ENCODE peak calls at places on chromosomes 4 and X, in five cellular contexts. W, Q, K, A and T are unnamed samples.

GRCh38 chr4:118797558-118798142 is 38.3 kb downstream of the SEC24D start:
- DNase-seq in W (peak), Q (peak), K (no peak), A (no peak), T (peak)

GRCh38 chrX:140034916-140035315 is 69.6 kb upstream of the CXorf66 start:
- DNase-seq in W (no peak), Q (no peak), K (peak), A (no peak), T (no peak)

GRCh38 chrX:23699636-23700194 is 32.4 kb downstream of the PRDX4 start:
- DNase-seq in W (no peak), Q (peak), K (peak), A (no peak), T (no peak)

GRCh38 chr4:182560358-182560757 is 317.2 kb downstream of the TENM3 start:
- DNase-seq in W (peak), Q (peak), K (peak), A (peak), T (peak)

GRCh38 chr4:57280481-57280880 is 170.3 kb upstream of the IGFBP7 start:
- DNase-seq in W (no peak), Q (no peak), K (no peak), A (no peak), T (no peak)

GRCh38 chrX:20217279-20217678 is 49.4 kb downstream of the RPS6KA3 start:
- DNase-seq in W (peak), Q (peak), K (no peak), A (no peak), T (peak)

GRCh38 chrX:16920116-16920515 is 26.3 kb upstream of the REPS2 start:
- DNase-seq in W (no peak), Q (no peak), K (no peak), A (no peak), T (peak)

GRCh38 chrX:45986971-45987370 is 558.2 kb downstream of the ZNF674 start:
- DNase-seq in W (no peak), Q (no peak), K (no peak), A (no peak), T (no peak)

GRCh38 chr4:132001542-132001941 is 1147.6 kb upstream of the PCDH10 start:
- DNase-seq in W (peak), Q (peak), K (no peak), A (no peak), T (no peak)

GRCh38 chr4:82500106-82500738 is 61.6 kb downstream of the TMEM150C start:
- DNase-seq in W (peak), Q (peak), K (no peak), A (no peak), T (no peak)

GRCh38 chr4:78987683-78988082 is 48.4 kb upstream of the PAQR3 start:
- DNase-seq in W (no peak), Q (no peak), K (no peak), A (no peak), T (no peak)

GRCh38 chrX:83077606-83078005 is 430.5 kb upstream of the POU3F4 start:
- DNase-seq in W (no peak), Q (no peak), K (no peak), A (no peak), T (no peak)

GRCh38 chr4:153222790-153223417 is 18.7 kb downstream of the TRIM2 start:
- DNase-seq in W (peak), Q (peak), K (peak), A (no peak), T (peak)

GRCh38 chrX:103002576-103002975 is 61.4 kb downstream of the BEX1 start:
- DNase-seq in W (no peak), Q (no peak), K (no peak), A (no peak), T (no peak)

GRCh38 chr4:121696140-121696640 is 590 bp downstream of the ANXA5 start:
- DNase-seq in W (peak), Q (peak), K (peak), A (no peak), T (peak)

GRCh38 chr4:150230556-150230955 is 152.3 kb downstream of the DCLK2 start:
- DNase-seq in W (no peak), Q (no peak), K (no peak), A (no peak), T (peak)

GRCh38 chrX:123525131-123525725 is 207.6 kb downstream of the THOC2 start:
- DNase-seq in W (no peak), Q (no peak), K (no peak), A (no peak), T (no peak)

GRCh38 chr4:98838977-98839618 is 89.8 kb downstream of the EIF4E start:
- DNase-seq in W (peak), Q (peak), K (no peak), A (no peak), T (peak)

GRCh38 chr4:122909683-122910082 is 12.7 kb downstream of the NUDT6 start:
- DNase-seq in W (peak), Q (no peak), K (no peak), A (no peak), T (no peak)

GRCh38 chr4:27350161-27350560 is 489.5 kb downstream of the STIM2 start:
- DNase-seq in W (peak), Q (no peak), K (no peak), A (no peak), T (peak)

GRCh38 chrX:132716006-132716405 is 227.2 kb upstream of the MBNL3 start:
- DNase-seq in W (peak), Q (no peak), K (peak), A (no peak), T (peak)

GRCh38 chr4:38759077-38759789 is 23.6 kb downstream of the TLR10 start:
- DNase-seq in W (peak), Q (peak), K (peak), A (peak), T (peak)

GRCh38 chrX:2463973-2464676 is 36.7 kb downstream of the DHRSX start:
- DNase-seq in W (no peak), Q (no peak), K (peak), A (no peak), T (no peak)

GRCh38 chrX:39133971-39134370 is 332.7 kb downstream of the MID1IP1 start:
- DNase-seq in W (no peak), Q (no peak), K (no peak), A (no peak), T (no peak)

GRCh38 chr4:139014391-139015268 is 951 bp upstream of the NOCT start:
- DNase-seq in W (peak), Q (peak), K (no peak), A (no peak), T (peak)

GRCh38 chr4:173538148-173538902 is 8.3 kb upstream of the HAND2 start:
- DNase-seq in W (peak), Q (no peak), K (peak), A (peak), T (no peak)
- H3K4me3 ChIP-seq in W (peak), Q (no peak), K (peak), A (no peak), T (no peak)

DNA sequence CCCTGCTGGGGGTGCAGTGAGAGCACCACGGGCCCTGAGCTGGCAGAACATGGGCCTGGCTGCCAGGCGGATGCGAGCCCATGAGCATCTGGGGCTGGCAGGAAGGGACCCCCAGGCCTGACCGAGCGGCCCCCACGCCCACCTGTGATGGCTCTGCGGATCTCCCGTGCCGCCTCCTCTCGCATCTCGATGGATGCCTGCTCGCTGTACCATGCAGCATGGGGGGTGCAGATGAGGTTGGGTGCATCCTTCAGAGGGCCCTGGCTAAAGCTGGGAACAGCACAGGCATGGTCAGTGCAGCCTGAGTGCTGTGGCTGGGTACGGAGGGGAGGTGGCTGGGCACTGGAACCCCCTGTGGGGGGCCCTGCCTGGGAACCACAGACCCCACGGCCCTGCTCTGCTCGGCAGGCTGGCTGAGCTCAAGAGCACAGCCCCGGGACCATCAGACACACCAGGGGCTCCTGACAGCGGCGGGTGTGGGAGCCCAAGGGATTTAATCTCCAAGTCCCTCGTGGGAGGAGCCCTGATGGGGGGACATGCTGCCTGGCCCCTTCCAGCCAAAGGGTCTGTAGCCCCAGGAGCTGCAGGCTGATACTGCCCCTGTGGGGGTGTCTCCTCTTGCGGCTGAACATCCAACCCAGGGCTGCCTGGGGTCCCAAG is 35.5 kb downstream of the CTBP1 start:
- DNase-seq in W (no peak), Q (no peak), K (no peak), A (no peak), T (no peak)
- H2AFZ ChIP-seq in W (no peak), Q (no peak), K (no peak), A (no peak), T (no peak)

DNA sequence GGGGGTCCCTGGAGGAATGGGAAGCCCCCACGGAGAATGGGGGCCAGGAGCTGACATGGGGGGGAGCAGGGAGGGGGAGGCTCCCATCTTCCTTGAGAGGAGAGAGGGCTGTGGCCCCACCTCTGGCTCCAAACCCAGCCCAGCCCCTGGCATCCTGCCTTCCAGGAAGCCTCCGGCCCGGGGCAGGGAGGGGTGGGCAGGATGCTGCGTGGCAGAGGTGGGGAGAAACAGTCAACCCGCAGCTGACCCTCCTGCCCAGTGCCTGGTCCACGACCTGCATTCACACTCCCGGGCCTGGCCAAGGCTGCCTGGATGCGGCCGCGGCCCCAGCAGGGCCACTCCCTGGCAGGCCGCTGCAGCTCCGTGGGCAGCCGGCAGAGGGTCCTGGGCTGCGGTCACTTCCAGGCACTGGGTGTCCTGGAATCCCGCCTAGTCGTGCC is 39.0 kb downstream of the CPLX1 start:
- DNase-seq in W (no peak), Q (no peak), K (no peak), A (no peak), T (peak)
- H3K4me3 ChIP-seq in W (no peak), Q (no peak), K (no peak), A (no peak), T (no peak)

GRCh38 chr4:94412019-94413017 is 39.4 kb upstream of the PDLIM5 start:
- DNase-seq in W (peak), Q (peak), K (no peak), A (no peak), T (peak)

GRCh38 chr4:94414907-94415306 is 36.8 kb upstream of the PDLIM5 start:
- DNase-seq in W (no peak), Q (no peak), K (no peak), A (no peak), T (no peak)

GRCh38 chr4:94411296-94411695 is 40.4 kb upstream of the PDLIM5 start:
- DNase-seq in W (no peak), Q (no peak), K (no peak), A (no peak), T (no peak)

GRCh38 chr4:94415448-94415847 is 36.3 kb upstream of the PDLIM5 start:
- DNase-seq in W (no peak), Q (no peak), K (no peak), A (no peak), T (no peak)

DNA sequence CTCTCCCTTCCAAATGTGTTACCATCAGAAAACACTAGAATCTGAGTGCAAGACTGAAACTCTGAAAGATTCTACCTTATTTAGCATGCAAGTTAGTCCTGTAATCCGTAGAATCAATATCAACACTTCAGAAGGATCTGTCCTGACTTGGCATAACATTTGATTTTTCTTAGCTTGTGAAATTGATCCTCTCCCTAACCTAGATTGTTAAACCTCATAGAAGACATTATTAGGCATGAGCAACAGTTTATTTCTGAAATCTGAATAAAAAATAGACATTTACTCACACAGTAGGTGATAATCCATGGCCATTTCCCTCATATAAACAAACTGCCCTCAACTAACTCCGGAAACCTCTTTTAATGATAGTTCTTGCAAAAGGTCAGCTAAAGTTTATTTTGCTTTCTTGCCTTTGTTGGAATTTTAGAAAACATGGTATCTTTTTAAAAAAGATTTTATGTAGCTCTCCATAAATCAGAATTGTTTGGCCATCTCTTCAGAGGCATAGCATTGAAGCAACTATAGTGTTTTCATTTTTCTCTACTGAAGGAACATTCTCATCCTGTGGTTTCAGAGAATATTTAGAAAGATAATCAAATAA is 38.6 kb upstream of the PDLIM5 start:
- DNase-seq in W (peak), Q (peak), K (no peak), A (no peak), T (no peak)
- H2AFZ ChIP-seq in W (no peak), Q (no peak), K (no peak), A (no peak), T (no peak)

DNA sequence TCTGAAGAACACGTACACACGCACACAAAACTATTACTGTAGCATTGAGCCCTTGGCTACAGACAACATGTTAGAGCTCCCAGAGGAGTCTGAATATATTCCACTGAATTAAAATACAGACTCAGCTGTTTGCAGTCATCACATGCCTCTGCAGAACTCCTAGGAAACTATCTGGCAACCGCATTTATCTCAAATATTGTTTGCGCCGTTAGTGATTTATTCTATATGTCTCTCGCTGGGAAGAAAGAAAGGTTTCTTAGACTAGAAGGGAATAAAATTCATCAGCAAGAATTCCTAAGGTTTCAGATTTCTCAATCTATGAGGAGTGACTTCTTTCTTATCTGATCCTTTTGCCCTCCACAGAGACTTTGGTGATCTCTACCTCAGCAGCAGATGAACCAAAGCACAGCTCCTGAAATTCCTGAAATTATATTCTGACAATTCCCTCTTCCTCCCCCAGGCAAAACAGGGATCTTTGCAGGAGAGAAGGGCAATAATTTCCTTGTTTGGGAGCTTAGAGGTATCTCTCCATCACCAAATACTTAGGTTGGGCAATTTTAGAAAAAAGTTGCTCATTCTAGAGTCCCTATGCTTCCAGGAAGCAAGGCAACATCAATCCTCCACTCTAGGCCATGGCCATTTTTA is 199.2 kb downstream of the APBB2 start:
- DNase-seq in W (no peak), Q (no peak), K (no peak), A (no peak), T (no peak)
- H3K4me3 ChIP-seq in W (no peak), Q (no peak), K (no peak), A (no peak), T (no peak)

DNA sequence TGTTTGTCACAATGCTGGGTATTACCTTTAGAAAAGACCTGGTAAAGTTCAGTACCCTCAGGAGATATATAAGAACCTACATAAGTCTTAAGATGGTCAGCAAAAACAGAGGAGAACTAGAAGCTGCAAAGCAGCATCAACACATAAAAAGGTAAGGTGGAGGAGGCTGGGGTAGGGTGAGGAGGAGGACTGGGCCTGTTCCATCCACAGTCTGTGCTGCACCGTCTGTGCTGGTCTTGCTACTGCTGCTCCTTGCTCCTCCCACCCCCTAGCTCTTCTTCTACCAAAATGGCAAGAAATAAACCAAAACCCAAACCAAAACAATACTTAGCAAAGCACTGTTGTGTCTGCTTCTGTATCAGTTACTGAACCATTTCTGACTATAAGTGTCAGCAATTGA is 102.2 kb downstream of the CDS1 start:
- DNase-seq in W (no peak), Q (no peak), K (no peak), A (no peak), T (no peak)
- H2AFZ ChIP-seq in W (no peak), Q (no peak), K (no peak), A (no peak), T (no peak)

GRCh38 chr4:159308571-159309340 is 205.9 kb downstream of the RAPGEF2 start:
- DNase-seq in W (peak), Q (peak), K (peak), A (peak), T (peak)
- H3K4me3 ChIP-seq in W (no peak), Q (no peak), K (peak), A (no peak), T (no peak)

DNA sequence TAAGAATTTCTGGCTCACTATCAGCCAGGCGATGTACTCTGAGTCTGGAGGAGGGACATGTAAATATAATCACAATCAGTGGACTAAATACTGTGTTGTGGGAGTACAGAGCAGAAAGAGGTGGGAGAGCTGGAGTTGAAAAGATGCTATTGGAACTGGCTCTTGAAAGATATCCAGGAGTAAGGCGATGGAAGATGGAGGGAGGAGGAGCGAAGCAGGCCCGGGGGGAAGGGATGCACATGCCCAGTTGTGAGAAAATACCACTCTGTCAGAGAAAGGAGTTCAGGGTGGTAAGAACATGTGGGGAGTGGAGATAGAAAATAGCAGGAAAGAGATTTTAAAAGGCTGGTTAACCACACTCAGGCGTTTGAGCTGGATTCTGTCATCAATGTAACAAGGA is 216.9 kb upstream of the ETNPPL start:
- DNase-seq in W (no peak), Q (no peak), K (no peak), A (no peak), T (no peak)
- H2AFZ ChIP-seq in W (no peak), Q (no peak), K (peak), A (peak), T (no peak)

GRCh38 chr4:2081540-2081939 is 22.4 kb downstream of the NAT8L start:
- DNase-seq in W (no peak), Q (no peak), K (no peak), A (no peak), T (no peak)
- H3K4me3 ChIP-seq in W (no peak), Q (no peak), K (no peak), A (no peak), T (no peak)